ENCODE peak calls at places on chromosomes 4 and X, in seven cellular contexts. One of them, this sample, is unnamed.
A peak's percentile ranks its signal among the peaks of the same experiment; 100 is the strongest.

GRCh38 chr4:75723117-75723801 is 1.1 kb upstream of the USO1 start:
- DNase-seq in mesenchymal stem cell: peak; percentile 81
- DNase-seq in H9: no peak
- DNase-seq in mesendoderm: no peak
- DNase-seq in IMR-90: peak; percentile 80
- DNase-seq in neuronal stem cell: no peak
- DNase-seq in trophoblast cell: peak; percentile 60
- DNase-seq in this sample: no peak

GRCh38 chrX:112913807-112914206 is 73.2 kb upstream of the AMOT start:
- DNase-seq in mesenchymal stem cell: no peak
- DNase-seq in H9: no peak
- DNase-seq in mesendoderm: no peak
- DNase-seq in IMR-90: no peak
- DNase-seq in neuronal stem cell: no peak
- DNase-seq in trophoblast cell: no peak
- DNase-seq in this sample: no peak

GRCh38 chr4:78061939-78062603 is 4.9 kb downstream of the FRAS1 start:
- DNase-seq in mesenchymal stem cell: no peak
- DNase-seq in H9: no peak
- DNase-seq in mesendoderm: no peak
- DNase-seq in IMR-90: no peak
- DNase-seq in neuronal stem cell: no peak
- DNase-seq in trophoblast cell: no peak
- DNase-seq in this sample: no peak

GRCh38 chr4:80446664-80447063 is 111.1 kb downstream of the CFAP299 start:
- DNase-seq in mesenchymal stem cell: no peak
- DNase-seq in H9: no peak
- DNase-seq in mesendoderm: no peak
- DNase-seq in IMR-90: peak; percentile 52
- DNase-seq in neuronal stem cell: no peak
- DNase-seq in trophoblast cell: peak; percentile 87
- DNase-seq in this sample: no peak

GRCh38 chrX:103954259-103954658 is 8.2 kb upstream of the TMSB15B start:
- DNase-seq in mesenchymal stem cell: no peak
- DNase-seq in H9: no peak
- DNase-seq in mesendoderm: no peak
- DNase-seq in IMR-90: no peak
- DNase-seq in neuronal stem cell: no peak
- DNase-seq in trophoblast cell: no peak
- DNase-seq in this sample: no peak

GRCh38 chr4:85491527-85491926 is 16.6 kb downstream of the ARHGAP24 start:
- DNase-seq in mesenchymal stem cell: no peak
- DNase-seq in H9: no peak
- DNase-seq in mesendoderm: no peak
- DNase-seq in IMR-90: no peak
- DNase-seq in neuronal stem cell: no peak
- DNase-seq in trophoblast cell: no peak
- DNase-seq in this sample: no peak

GRCh38 chr4:1989533-1990347 is 19.0 kb downstream of the NELFA start:
- DNase-seq in mesenchymal stem cell: no peak
- DNase-seq in H9: no peak
- DNase-seq in mesendoderm: no peak
- DNase-seq in IMR-90: no peak
- DNase-seq in neuronal stem cell: no peak
- DNase-seq in trophoblast cell: no peak
- DNase-seq in this sample: no peak

GRCh38 chr4:7582313-7583096 is 147.8 kb upstream of the PSAPL1 start:
- DNase-seq in mesenchymal stem cell: no peak
- DNase-seq in H9: no peak
- DNase-seq in mesendoderm: no peak
- DNase-seq in IMR-90: no peak
- DNase-seq in neuronal stem cell: no peak
- DNase-seq in trophoblast cell: no peak
- DNase-seq in this sample: no peak

GRCh38 chrX:645024-645376 is 14.4 kb downstream of the SHOX start:
- DNase-seq in mesenchymal stem cell: no peak
- DNase-seq in H9: peak; percentile 43
- DNase-seq in mesendoderm: peak; percentile 37
- DNase-seq in IMR-90: no peak
- DNase-seq in neuronal stem cell: no peak
- DNase-seq in trophoblast cell: no peak
- DNase-seq in this sample: no peak

GRCh38 chrX:48058621-48059295 is 12.7 kb downstream of the ZNF630 start:
- DNase-seq in mesenchymal stem cell: no peak
- DNase-seq in H9: no peak
- DNase-seq in mesendoderm: no peak
- DNase-seq in IMR-90: no peak
- DNase-seq in neuronal stem cell: no peak
- DNase-seq in trophoblast cell: no peak
- DNase-seq in this sample: no peak

GRCh38 chr4:76571274-76571673 is 136.2 kb downstream of the SHROOM3 start:
- DNase-seq in mesenchymal stem cell: no peak
- DNase-seq in H9: no peak
- DNase-seq in mesendoderm: no peak
- DNase-seq in IMR-90: no peak
- DNase-seq in neuronal stem cell: no peak
- DNase-seq in trophoblast cell: no peak
- DNase-seq in this sample: no peak

GRCh38 chr4:44194365-44194764 is 254.2 kb downstream of the KCTD8 start:
- DNase-seq in mesenchymal stem cell: no peak
- DNase-seq in H9: no peak
- DNase-seq in mesendoderm: no peak
- DNase-seq in IMR-90: no peak
- DNase-seq in neuronal stem cell: no peak
- DNase-seq in trophoblast cell: no peak
- DNase-seq in this sample: no peak

GRCh38 chr4:11843927-11844326 is 415.2 kb upstream of the HS3ST1 start:
- DNase-seq in mesenchymal stem cell: no peak
- DNase-seq in H9: no peak
- DNase-seq in mesendoderm: peak; percentile 15
- DNase-seq in IMR-90: no peak
- DNase-seq in neuronal stem cell: no peak
- DNase-seq in trophoblast cell: peak; percentile 3
- DNase-seq in this sample: no peak

GRCh38 chrX:53323196-53323595 is 41.8 kb upstream of the IQSEC2 start:
- DNase-seq in mesenchymal stem cell: no peak
- DNase-seq in H9: no peak
- DNase-seq in mesendoderm: no peak
- DNase-seq in IMR-90: no peak
- DNase-seq in neuronal stem cell: no peak
- DNase-seq in trophoblast cell: no peak
- DNase-seq in this sample: no peak

GRCh38 chr4:25859429-25860148 is 3.2 kb downstream of the SEL1L3 start:
- DNase-seq in mesenchymal stem cell: no peak
- DNase-seq in H9: no peak
- DNase-seq in mesendoderm: peak; percentile 18
- DNase-seq in IMR-90: no peak
- DNase-seq in neuronal stem cell: no peak
- DNase-seq in trophoblast cell: no peak
- DNase-seq in this sample: no peak

GRCh38 chrX:26032141-26032917 is 105.8 kb upstream of the MAGEB18 start:
- DNase-seq in mesenchymal stem cell: no peak
- DNase-seq in H9: no peak
- DNase-seq in mesendoderm: no peak
- DNase-seq in IMR-90: no peak
- DNase-seq in neuronal stem cell: no peak
- DNase-seq in trophoblast cell: no peak
- DNase-seq in this sample: no peak

GRCh38 chr4:13143234-13143633 is 340.9 kb downstream of the RAB28 start:
- DNase-seq in mesenchymal stem cell: no peak
- DNase-seq in H9: no peak
- DNase-seq in mesendoderm: no peak
- DNase-seq in IMR-90: no peak
- DNase-seq in neuronal stem cell: no peak
- DNase-seq in trophoblast cell: no peak
- DNase-seq in this sample: no peak

GRCh38 chr4:185134176-185134869 is 8.7 kb upstream of the SLC25A4 start:
- DNase-seq in mesenchymal stem cell: peak; percentile 59
- DNase-seq in H9: no peak
- DNase-seq in mesendoderm: peak; percentile 61
- DNase-seq in IMR-90: peak; percentile 61
- DNase-seq in neuronal stem cell: no peak
- DNase-seq in trophoblast cell: peak; percentile 80
- DNase-seq in this sample: no peak

GRCh38 chrX:24189490-24189889 is 40.0 kb downstream of the ZFX start:
- DNase-seq in mesenchymal stem cell: no peak
- DNase-seq in H9: no peak
- DNase-seq in mesendoderm: no peak
- DNase-seq in IMR-90: no peak
- DNase-seq in neuronal stem cell: no peak
- DNase-seq in trophoblast cell: no peak
- DNase-seq in this sample: no peak

GRCh38 chrX:31036895-31037294 is 34.9 kb downstream of the FTHL17 start:
- DNase-seq in mesenchymal stem cell: peak; percentile 52
- DNase-seq in H9: peak; percentile 48
- DNase-seq in mesendoderm: peak; percentile 65
- DNase-seq in IMR-90: peak; percentile 42
- DNase-seq in neuronal stem cell: peak; percentile 17
- DNase-seq in trophoblast cell: peak; percentile 62
- DNase-seq in this sample: no peak

GRCh38 chr4:110415451-110415850 is 60.5 kb upstream of the ENPEP start:
- DNase-seq in mesenchymal stem cell: no peak
- DNase-seq in H9: no peak
- DNase-seq in mesendoderm: no peak
- DNase-seq in IMR-90: no peak
- DNase-seq in neuronal stem cell: no peak
- DNase-seq in trophoblast cell: no peak
- DNase-seq in this sample: no peak

GRCh38 chr4:2141762-2142520 is 82.8 kb downstream of the NAT8L start:
- DNase-seq in mesenchymal stem cell: no peak
- DNase-seq in H9: peak; percentile 57
- DNase-seq in mesendoderm: no peak
- DNase-seq in IMR-90: no peak
- DNase-seq in neuronal stem cell: no peak
- DNase-seq in trophoblast cell: no peak
- DNase-seq in this sample: no peak

GRCh38 chr4:113436360-113436759 is 325.2 kb downstream of the CAMK2D start:
- DNase-seq in mesenchymal stem cell: peak; percentile 79
- DNase-seq in H9: no peak
- DNase-seq in mesendoderm: no peak
- DNase-seq in IMR-90: peak; percentile 70
- DNase-seq in neuronal stem cell: no peak
- DNase-seq in trophoblast cell: no peak
- DNase-seq in this sample: no peak

GRCh38 chrX:149721778-149722177 is 9.9 kb downstream of the MAGEA11 start:
- DNase-seq in mesenchymal stem cell: no peak
- DNase-seq in H9: no peak
- DNase-seq in mesendoderm: no peak
- DNase-seq in IMR-90: no peak
- DNase-seq in neuronal stem cell: no peak
- DNase-seq in trophoblast cell: no peak
- DNase-seq in this sample: no peak

GRCh38 chrX:154380153-154380552 is 1.1 kb downstream of the EMD start:
- DNase-seq in mesenchymal stem cell: peak; percentile 26
- DNase-seq in H9: no peak
- DNase-seq in mesendoderm: no peak
- DNase-seq in IMR-90: peak; percentile 32
- DNase-seq in neuronal stem cell: no peak
- DNase-seq in trophoblast cell: no peak
- DNase-seq in this sample: no peak
- H3K23ac ChIP-seq in mesenchymal stem cell: no peak overlapping the region
- H3K23ac ChIP-seq in H9: no peak overlapping the region
- H3K23ac ChIP-seq in mesendoderm: no peak overlapping the region
- H3K23ac ChIP-seq in IMR-90: peak overlapping the region; percentile 91
- H3K23ac ChIP-seq in neuronal stem cell: no peak overlapping the region
- H3K23ac ChIP-seq in trophoblast cell: no peak overlapping the region
- H3K23ac ChIP-seq in this sample: no peak overlapping the region

DNA sequence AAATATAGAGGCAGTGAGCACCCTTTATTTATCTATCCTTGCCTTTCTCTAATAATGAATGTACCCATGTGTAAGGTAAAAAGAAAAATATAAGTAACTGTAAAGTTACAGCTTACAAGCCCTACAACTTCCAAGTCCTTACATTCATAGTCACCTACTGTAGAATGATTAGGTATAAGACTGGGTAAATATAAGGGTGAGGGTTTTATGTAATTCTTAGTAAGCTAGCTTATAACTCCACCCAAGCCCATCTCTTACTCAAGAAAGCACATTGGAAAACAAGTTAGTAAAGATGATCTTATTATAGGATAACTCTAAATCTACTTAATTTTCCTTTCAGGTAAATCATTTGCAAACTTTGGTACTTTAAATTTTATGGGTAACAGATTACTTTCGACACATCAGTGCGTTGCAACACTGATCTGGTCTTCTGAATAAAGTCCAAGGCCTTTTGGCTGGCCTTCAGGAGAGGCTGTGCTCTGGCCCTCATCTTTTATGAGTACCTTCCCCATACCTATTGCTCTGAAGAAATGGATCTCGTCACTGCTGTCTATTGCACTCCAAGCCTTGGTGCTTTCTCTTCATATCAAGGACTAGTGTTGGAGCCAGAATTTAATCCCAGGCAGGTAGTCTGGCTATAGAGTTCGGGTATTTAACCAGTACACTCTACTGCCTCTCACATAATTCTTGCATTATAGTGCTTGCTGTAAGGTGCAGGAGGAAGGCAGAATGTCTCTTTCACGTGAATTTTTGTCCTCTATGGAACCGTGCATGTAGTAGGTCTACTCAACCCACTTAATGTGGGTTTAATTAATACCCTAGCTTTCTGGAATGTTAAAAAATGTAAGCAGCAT is 443.6 kb upstream of the AR start:
- DNase-seq in mesenchymal stem cell: no peak
- DNase-seq in H9: no peak
- DNase-seq in mesendoderm: no peak
- DNase-seq in IMR-90: no peak
- DNase-seq in neuronal stem cell: no peak
- DNase-seq in trophoblast cell: no peak
- DNase-seq in this sample: no peak
- H3K23ac ChIP-seq in mesenchymal stem cell: no peak overlapping the region
- H3K23ac ChIP-seq in H9: no peak overlapping the region
- H3K23ac ChIP-seq in mesendoderm: no peak overlapping the region
- H3K23ac ChIP-seq in IMR-90: no peak overlapping the region
- H3K23ac ChIP-seq in neuronal stem cell: no peak overlapping the region
- H3K23ac ChIP-seq in trophoblast cell: no peak overlapping the region
- H3K23ac ChIP-seq in this sample: no peak overlapping the region

GRCh38 chr4:38764292-38764691 is 18.5 kb downstream of the TLR10 start:
- DNase-seq in mesenchymal stem cell: no peak
- DNase-seq in H9: no peak
- DNase-seq in mesendoderm: no peak
- DNase-seq in IMR-90: no peak
- DNase-seq in neuronal stem cell: no peak
- DNase-seq in trophoblast cell: no peak
- DNase-seq in this sample: no peak
- H3K23ac ChIP-seq in mesenchymal stem cell: no peak overlapping the region
- H3K23ac ChIP-seq in H9: no peak overlapping the region
- H3K23ac ChIP-seq in mesendoderm: no peak overlapping the region
- H3K23ac ChIP-seq in IMR-90: no peak overlapping the region
- H3K23ac ChIP-seq in neuronal stem cell: no peak overlapping the region
- H3K23ac ChIP-seq in trophoblast cell: no peak overlapping the region
- H3K23ac ChIP-seq in this sample: no peak overlapping the region

DNA sequence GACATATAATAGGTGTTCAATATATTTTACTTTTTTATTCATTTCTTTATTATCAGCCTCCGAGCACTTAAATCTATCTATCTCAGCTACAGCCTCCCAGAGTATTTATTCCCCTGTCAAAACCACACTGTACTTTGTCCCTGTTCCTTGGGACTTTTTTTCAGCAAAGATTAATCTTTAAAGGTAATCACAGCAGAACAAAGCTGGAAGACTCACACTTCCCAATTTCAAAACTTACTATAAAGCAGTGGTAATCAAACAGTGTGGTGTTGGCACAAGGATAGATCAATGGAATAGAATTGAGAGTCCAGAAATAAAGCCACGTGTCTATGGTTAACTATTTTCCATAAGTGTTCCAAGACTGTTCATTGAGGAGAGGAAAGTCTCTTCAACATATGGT is 59.7 kb downstream of the KLHL13 start:
- DNase-seq in mesenchymal stem cell: no peak
- DNase-seq in H9: no peak
- DNase-seq in mesendoderm: no peak
- DNase-seq in IMR-90: no peak
- DNase-seq in neuronal stem cell: no peak
- DNase-seq in trophoblast cell: no peak
- DNase-seq in this sample: no peak
- H3K23ac ChIP-seq in mesenchymal stem cell: no peak overlapping the region
- H3K23ac ChIP-seq in H9: no peak overlapping the region
- H3K23ac ChIP-seq in mesendoderm: no peak overlapping the region
- H3K23ac ChIP-seq in IMR-90: no peak overlapping the region
- H3K23ac ChIP-seq in neuronal stem cell: no peak overlapping the region
- H3K23ac ChIP-seq in trophoblast cell: no peak overlapping the region
- H3K23ac ChIP-seq in this sample: no peak overlapping the region